ENCODE peak calls at places on chromosomes 7 and 10, in six cellular contexts. S is A549, Q is HepG2, J is K562, C is H1, P is endothelial cell of umbilical vein. V is an unnamed sample.
A peak's percentile ranks its signal among the peaks of the same experiment; 100 is the strongest.

GRCh38 chr7:69213882-69214281 is 384.4 kb upstream of the AUTS2 start:
- DNase-seq in S (peak; percentile 37), Q (no peak), J (no peak), C (no peak), P (no peak), V (no peak)

GRCh38 chr7:74266191-74266963 is 12.2 kb upstream of the RFC2 start:
- DNase-seq in S (no peak), Q (no peak), J (no peak), C (no peak), P (no peak), V (no peak)

GRCh38 chr10:52525761-52526160 is 211.7 kb downstream of the DKK1 start:
- DNase-seq in S (peak; percentile 34), Q (no peak), J (no peak), C (no peak), P (peak; percentile 29), V (no peak)

GRCh38 chr7:112994666-112995065 is 92.0 kb downstream of the GPR85 start:
- DNase-seq in S (no peak), Q (no peak), J (no peak), C (no peak), P (no peak), V (no peak)

GRCh38 chr7:12951397-12951801 is 264.0 kb downstream of the ARL4A start:
- DNase-seq in S (peak; percentile 61), Q (no peak), J (peak; percentile 57), C (no peak), P (peak; percentile 83), V (no peak)

GRCh38 chr10:126216221-126216701 is 172.0 kb downstream of the ADAM12 start:
- DNase-seq in S (no peak), Q (no peak), J (no peak), C (no peak), P (no peak), V (no peak)

GRCh38 chr7:7565746-7566650 is 686 bp upstream of the MIOS start:
- DNase-seq in S (no peak), Q (peak; percentile 21), J (no peak), C (peak; percentile 58), P (no peak), V (no peak)

GRCh38 chr7:38291117-38291647 is 17.7 kb upstream of the TARP start:
- DNase-seq in S (no peak), Q (no peak), J (peak; percentile 39), C (no peak), P (no peak), V (peak; percentile 21)

GRCh38 chr10:58660577-58661255 is 148.0 kb downstream of the BICC1 start:
- DNase-seq in S (no peak), Q (no peak), J (no peak), C (no peak), P (no peak), V (no peak)

GRCh38 chr10:124717911-124718734 is 26.1 kb downstream of the FAM53B start:
- DNase-seq in S (no peak), Q (no peak), J (peak; percentile 85), C (no peak), P (peak; percentile 46), V (no peak)

GRCh38 chr10:30059209-30060107 is at the start of gene JCAD:
- DNase-seq in S (peak; percentile 32), Q (no peak), J (peak; percentile 42), C (peak; percentile 86), P (peak; percentile 69), V (peak; percentile 83)

GRCh38 chr10:91162050-91162494 is 58.4 kb upstream of the PCGF5 start:
- DNase-seq in S (peak; percentile 28), Q (peak; percentile 6), J (peak; percentile 54), C (no peak), P (no peak), V (no peak)

GRCh38 chr7:113486548-113486947 is 368.2 kb upstream of the SMIM30 start:
- DNase-seq in S (no peak), Q (no peak), J (no peak), C (no peak), P (no peak), V (no peak)

GRCh38 chr7:105863876-105864275 is 12.5 kb downstream of the ATXN7L1 start:
- DNase-seq in S (no peak), Q (no peak), J (no peak), C (no peak), P (no peak), V (no peak)

GRCh38 chr10:77636286-77636966 is 1.2 kb downstream of the KCNMA1 start:
- DNase-seq in S (no peak), Q (no peak), J (no peak), C (peak; percentile 67), P (no peak), V (peak; percentile 46)

GRCh38 chr10:99742701-99743100 is 10.7 kb downstream of the CUTC start:
- DNase-seq in S (no peak), Q (no peak), J (no peak), C (no peak), P (no peak), V (no peak)

GRCh38 chr10:4648968-4649367 is 177.0 kb upstream of the AKR1E2 start:
- DNase-seq in S (no peak), Q (no peak), J (no peak), C (no peak), P (no peak), V (no peak)

GRCh38 chr10:94292448-94293118 is 70.2 kb downstream of the NOC3L start:
- DNase-seq in S (no peak), Q (no peak), J (no peak), C (no peak), P (peak; percentile 60), V (no peak)

GRCh38 chr7:157233677-157234076 is 95.0 kb downstream of the UBE3C start:
- DNase-seq in S (no peak), Q (no peak), J (no peak), C (no peak), P (no peak), V (no peak)

GRCh38 chr7:55965805-55966421 is 1.5 kb downstream of the NIPSNAP2 start:
- DNase-seq in S (no peak), Q (peak; percentile 54), J (no peak), C (no peak), P (no peak), V (no peak)

GRCh38 chr10:133162178-133162909 is 2.3 kb downstream of the KNDC1 start:
- DNase-seq in S (no peak), Q (peak; percentile 25), J (no peak), C (no peak), P (no peak), V (no peak)

GRCh38 chr10:133160813-133161471 is 923 bp downstream of the KNDC1 start:
- DNase-seq in S (no peak), Q (no peak), J (no peak), C (no peak), P (no peak), V (no peak)

GRCh38 chr10:133159950-133160812 is at the start of gene KNDC1:
- DNase-seq in S (no peak), Q (no peak), J (peak; percentile 47), C (no peak), P (no peak), V (peak; percentile 51)

GRCh38 chr10:133162910-133163856 is 3.2 kb downstream of the KNDC1 start:
- DNase-seq in S (no peak), Q (no peak), J (no peak), C (no peak), P (no peak), V (no peak)

GRCh38 chr10:133161486-133162051 is 1.6 kb downstream of the KNDC1 start:
- DNase-seq in S (no peak), Q (no peak), J (no peak), C (no peak), P (no peak), V (no peak)
- TF ChIP-seq JUN in S (no peak), Q (no peak), J (no peak), C (no peak), P (no peak), V (no peak)

DNA sequence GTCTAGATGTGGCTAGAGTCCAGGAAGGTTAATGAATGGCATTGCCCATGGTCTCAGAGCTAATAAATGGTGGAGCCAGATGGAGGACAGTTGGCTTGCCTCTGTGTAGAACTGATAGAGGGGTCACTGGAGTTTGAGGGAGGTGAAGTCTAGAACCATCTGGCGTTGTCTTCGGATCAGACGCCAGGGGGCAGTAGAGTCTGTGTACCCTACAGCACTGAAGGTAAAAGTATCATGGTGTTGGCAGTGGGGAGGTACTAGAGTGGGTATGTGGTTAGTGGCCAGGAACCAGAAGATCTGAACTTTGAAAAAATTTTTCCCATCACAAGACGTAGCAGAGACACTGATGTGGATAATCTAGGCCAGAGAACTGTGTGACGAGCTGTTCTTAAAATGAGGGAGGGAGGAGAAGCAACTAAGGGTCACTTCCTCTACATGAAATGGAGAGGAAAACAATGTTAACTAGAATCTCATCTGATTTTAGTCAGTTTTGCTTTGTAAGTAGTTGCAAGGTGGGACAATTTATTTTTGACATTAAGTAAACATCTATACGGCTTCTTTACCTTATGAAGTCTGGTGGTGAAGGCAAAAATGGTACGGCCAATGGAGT is 227.9 kb upstream of the PRSS58 start:
- DNase-seq in S (peak; percentile 9), Q (no peak), J (peak; percentile 57), C (peak; percentile 70), P (no peak), V (peak; percentile 63)
- TF ChIP-seq CTCF in S (peak; percentile 9), Q (peak; percentile 21), J (peak; percentile 67), C (peak; percentile 72), P (peak; percentile 38), V (peak; percentile 70)

DNA sequence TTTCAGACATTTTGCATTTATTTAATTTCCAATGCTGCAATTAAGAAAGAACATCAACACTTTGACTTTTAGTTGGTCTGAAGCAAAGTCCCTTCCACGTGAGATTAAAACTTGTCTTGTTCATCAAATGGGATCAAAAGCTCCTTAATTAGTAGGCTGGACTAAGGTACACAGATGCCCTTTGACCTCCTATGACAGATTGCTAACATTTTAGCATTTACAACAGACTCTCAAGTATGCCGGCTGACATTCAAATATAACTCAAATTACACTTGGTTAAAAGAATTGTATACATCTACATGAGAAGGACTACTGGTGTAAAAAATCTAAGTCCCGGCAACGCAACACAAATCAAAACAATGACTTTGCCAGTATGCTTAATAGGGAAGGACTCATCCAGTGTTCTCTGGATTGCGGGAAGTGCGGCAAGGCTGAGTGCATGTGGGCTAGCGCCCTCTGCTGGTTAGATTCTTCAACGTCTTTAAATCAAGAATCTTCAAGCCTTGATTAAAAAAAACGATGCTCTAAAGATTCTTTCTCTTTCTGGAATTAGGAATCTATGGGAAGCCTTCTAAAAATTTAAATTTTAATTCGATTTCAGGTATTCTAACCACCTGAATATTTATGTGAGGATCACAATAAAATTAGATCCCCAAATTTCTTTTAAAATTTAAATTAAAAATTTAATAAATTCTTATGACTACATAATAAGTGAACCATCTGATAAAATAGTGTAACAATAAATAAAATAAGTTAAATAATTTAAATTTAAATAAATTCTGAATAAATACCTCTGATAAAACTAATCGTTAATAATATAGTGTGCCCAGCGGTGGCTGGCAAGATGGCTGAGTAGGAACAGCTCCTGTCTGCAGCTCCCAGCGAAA is 444.7 kb downstream of the DGKB start:
- DNase-seq in S (peak; percentile 76), Q (peak; percentile 26), J (peak; percentile 75), C (peak; percentile 61), P (peak; percentile 79), V (peak; percentile 69)
- TF ChIP-seq JUN in S (no peak), Q (no peak), J (no peak), C (no peak), P (no peak), V (no peak)

DNA sequence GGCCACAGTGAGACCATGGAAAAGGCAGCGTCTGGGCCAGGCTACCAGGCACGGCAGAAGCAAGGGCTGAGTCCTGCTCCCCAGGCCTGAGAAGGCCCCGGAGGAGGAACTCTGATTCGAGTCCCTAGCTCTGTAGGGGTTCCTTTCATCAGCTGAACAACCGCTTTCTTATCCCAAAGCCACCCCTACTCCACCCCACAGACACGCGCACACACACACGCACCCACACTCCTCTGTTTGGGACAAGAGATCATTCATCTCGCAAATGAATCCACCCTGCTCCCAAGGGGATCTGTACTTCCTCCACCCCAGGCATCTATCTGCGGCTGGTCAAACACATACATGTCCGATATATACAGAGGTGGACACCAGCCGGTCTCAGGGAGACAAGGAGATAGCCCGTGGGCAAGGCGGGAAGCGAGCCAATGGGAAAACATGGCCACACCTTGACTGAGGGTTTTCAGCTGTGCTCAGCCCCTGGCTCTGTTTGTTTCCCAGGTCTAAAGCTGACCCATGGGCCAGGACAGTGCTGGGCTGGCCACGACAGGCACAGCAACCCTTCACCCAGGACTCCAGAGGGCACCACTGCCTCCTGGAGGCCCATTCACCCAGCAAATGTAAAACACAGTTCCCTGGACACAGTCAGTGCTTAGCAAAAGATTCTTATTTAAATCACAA is 7.3 kb downstream of the ZCCHC24 start:
- DNase-seq in S (no peak), Q (no peak), J (no peak), C (no peak), P (no peak), V (no peak)
- TF ChIP-seq CTCF in S (no peak), Q (peak; percentile 62), J (no peak), C (peak; percentile 22), P (no peak), V (no peak)

V was measured in WTC11.